ENCODE peak calls at places on chromosomes 16 and 17, in seven cellular contexts. Q, V, I, L, A, B and O are unnamed samples.

GRCh38 chr16:177394-177822 is 928 bp downstream of the HBA1 start:
- DNase-seq in Q (no peak), V (no peak), I (peak; percentile 100), L (no peak), A (no peak), B (no peak), O (no peak)

GRCh38 chr16:72992142-72992601 is 55.8 kb downstream of the ZFHX3 start:
- DNase-seq in Q (no peak), V (no peak), I (no peak), L (no peak), A (no peak), B (no peak), O (no peak)

GRCh38 chr16:89038811-89039735 is 54.6 kb upstream of the ACSF3 start:
- DNase-seq in Q (no peak), V (no peak), I (no peak), L (peak; percentile 10), A (no peak), B (no peak), O (no peak)

GRCh38 chr17:72342582-72343527 is 222.0 kb downstream of the SOX9 start:
- DNase-seq in Q (no peak), V (no peak), I (no peak), L (no peak), A (no peak), B (no peak), O (no peak)

GRCh38 chr16:73432794-73433455 is 385.0 kb upstream of the ZFHX3 start:
- DNase-seq in Q (no peak), V (no peak), I (no peak), L (no peak), A (no peak), B (no peak), O (no peak)

GRCh38 chr16:29898786-29899515 is 399 bp downstream of the SEZ6L2 start:
- DNase-seq in Q (no peak), V (peak; percentile 56), I (no peak), L (no peak), A (no peak), B (peak; percentile 69), O (no peak)

GRCh38 chr16:21338537-21339268 is 60.6 kb upstream of the CRYM start:
- DNase-seq in Q (no peak), V (no peak), I (no peak), L (no peak), A (no peak), B (no peak), O (no peak)

GRCh38 chr16:1002399-1003161 is 21.0 kb downstream of the SOX8 start:
- DNase-seq in Q (peak; percentile 88), V (peak; percentile 66), I (no peak), L (peak; percentile 62), A (no peak), B (peak; percentile 42), O (no peak)

GRCh38 chr16:50680907-50681885 is at the start of gene SNX20:
- DNase-seq in Q (no peak), V (no peak), I (peak; percentile 63), L (peak; percentile 76), A (peak; percentile 61), B (peak; percentile 58), O (no peak)

GRCh38 chr16:4314532-4315184 is 1.2 kb upstream of the GLIS2 start:
- DNase-seq in Q (no peak), V (peak; percentile 62), I (peak; percentile 18), L (no peak), A (no peak), B (no peak), O (no peak)

GRCh38 chr17:33234930-33235685 is 58.0 kb downstream of the ASIC2 start:
- DNase-seq in Q (peak; percentile 82), V (peak; percentile 56), I (no peak), L (peak; percentile 27), A (no peak), B (peak; percentile 36), O (no peak)

GRCh38 chr16:5257462-5257861 is 159.9 kb upstream of the EEF2KMT start:
- DNase-seq in Q (no peak), V (no peak), I (no peak), L (no peak), A (no peak), B (no peak), O (no peak)

GRCh38 chr16:56332464-56333079 is 92.8 kb downstream of the AMFR start:
- DNase-seq in Q (peak; percentile 69), V (peak; percentile 76), I (no peak), L (no peak), A (no peak), B (peak; percentile 67), O (peak; percentile 82)